ENCODE peak calls at places on chromosome 2, in five cellular contexts. C, A, D, F and I are unnamed samples.

GRCh38 chr2:171600126-171600525 is 77.9 kb downstream of the CYBRD1 start:
- DNase-seq in C (no peak), A (no peak), D (no peak), F (no peak), I (no peak)

GRCh38 chr2:30382995-30383394 is 64.1 kb upstream of the LCLAT1 start:
- DNase-seq in C (no peak), A (no peak), D (no peak), F (no peak), I (no peak)

GRCh38 chr2:216727346-216728122 is 32.2 kb upstream of the IGFBP5 start:
- DNase-seq in C (no peak), A (no peak), D (no peak), F (no peak), I (no peak)

GRCh38 chr2:114118088-114118487 is 228.2 kb downstream of the ACTR3 start:
- DNase-seq in C (no peak), A (no peak), D (no peak), F (no peak), I (no peak)

GRCh38 chr2:42980764-42981416 is 188.5 kb upstream of the HAAO start:
- DNase-seq in C (no peak), A (no peak), D (no peak), F (no peak), I (no peak)

GRCh38 chr2:189018636-189019035 is 44.5 kb downstream of the COL3A1 start:
- DNase-seq in C (no peak), A (no peak), D (peak), F (no peak), I (no peak)

GRCh38 chr2:114550895-114551793 is 108.7 kb downstream of the DPP10 start:
- DNase-seq in C (no peak), A (peak), D (peak), F (peak), I (peak)

GRCh38 chr2:196849895-196850294 is 40.7 kb upstream of the C2orf66 start:
- DNase-seq in C (no peak), A (no peak), D (peak), F (peak), I (no peak)

GRCh38 chr2:127083819-127084503 is 23.0 kb downstream of the BIN1 start:
- DNase-seq in C (peak), A (no peak), D (peak), F (peak), I (no peak)

GRCh38 chr2:203062126-203062525 is 47.5 kb downstream of the NBEAL1 start:
- DNase-seq in C (no peak), A (no peak), D (peak), F (no peak), I (no peak)

GRCh38 chr2:157244691-157245090 is 12.8 kb upstream of the GALNT5 start:
- DNase-seq in C (no peak), A (no peak), D (no peak), F (no peak), I (no peak)

GRCh38 chr2:200756618-200757321 is 54.9 kb upstream of the BZW1 start:
- DNase-seq in C (no peak), A (no peak), D (peak), F (peak), I (no peak)

GRCh38 chr2:203532957-203533695 is 2.0 kb downstream of the RAPH1 start:
- DNase-seq in C (no peak), A (peak), D (peak), F (no peak), I (no peak)

GRCh38 chr2:127155901-127156300 is 48.9 kb upstream of the BIN1 start:
- DNase-seq in C (no peak), A (no peak), D (peak), F (no peak), I (no peak)

GRCh38 chr2:102872388-102872787 is 110.6 kb downstream of the TMEM182 start:
- DNase-seq in C (no peak), A (no peak), D (peak), F (no peak), I (no peak)

GRCh38 chr2:176522271-176522670 is 253.0 kb downstream of the MTX2 start:
- DNase-seq in C (no peak), A (no peak), D (no peak), F (no peak), I (no peak)

GRCh38 chr2:25341753-25342371 is at the start of gene DNMT3A:
- DNase-seq in C (no peak), A (peak), D (peak), F (no peak), I (peak)

GRCh38 chr2:47227532-47228166 is 72.5 kb upstream of the STPG4 start:
- DNase-seq in C (no peak), A (no peak), D (no peak), F (no peak), I (no peak)

GRCh38 chr2:128305555-128306080 is 13.1 kb downstream of the HS6ST1 start:
- DNase-seq in C (no peak), A (no peak), D (peak), F (no peak), I (peak)

GRCh38 chr2:10414000-10414451 is 34.1 kb downstream of the ODC1 start:
- DNase-seq in C (no peak), A (peak), D (no peak), F (no peak), I (peak)

GRCh38 chr2:28558918-28559317 is 63.1 kb downstream of the PLB1 start:
- DNase-seq in C (no peak), A (no peak), D (peak), F (no peak), I (no peak)

GRCh38 chr2:44981714-44982108 is 27.5 kb downstream of the SIX2 start:
- DNase-seq in C (no peak), A (peak), D (peak), F (no peak), I (peak)

GRCh38 chr2:197266477-197266876 is 44.1 kb downstream of the ANKRD44 start:
- DNase-seq in C (no peak), A (peak), D (no peak), F (no peak), I (no peak)

GRCh38 chr2:96702098-96702785 is 37.6 kb downstream of the LMAN2L start:
- DNase-seq in C (no peak), A (no peak), D (no peak), F (no peak), I (no peak)

GRCh38 chr2:1230155-1230893 is 182.9 kb upstream of the TPO start:
- DNase-seq in C (no peak), A (no peak), D (no peak), F (no peak), I (no peak)

GRCh38 chr2:234502285-234502918 is 5.5 kb upstream of the ARL4C start:
- DNase-seq in C (no peak), A (no peak), D (peak), F (peak), I (no peak)

GRCh38 chr2:25168256-25169072 is at the start of gene POMC:
- DNase-seq in C (no peak), A (peak), D (peak), F (no peak), I (peak)

GRCh38 chr2:39275016-39275415 is 31.2 kb upstream of the CDKL4 start:
- DNase-seq in C (no peak), A (no peak), D (no peak), F (no peak), I (no peak)

GRCh38 chr2:118086024-118086633 is 2.1 kb upstream of the INSIG2 start:
- DNase-seq in C (no peak), A (no peak), D (no peak), F (no peak), I (no peak)

GRCh38 chr2:204108301-204108700 is 171.7 kb downstream of the ICOS start:
- DNase-seq in C (no peak), A (peak), D (peak), F (no peak), I (peak)

GRCh38 chr2:10712186-10712809 is 9.1 kb upstream of the ATP6V1C2 start:
- DNase-seq in C (no peak), A (peak), D (no peak), F (no peak), I (no peak)

GRCh38 chr2:48483916-48484315 is 46.0 kb upstream of the STON1 start:
- DNase-seq in C (no peak), A (no peak), D (peak), F (no peak), I (no peak)

GRCh38 chr2:190023860-190024259 is 38.7 kb downstream of the MSTN start:
- DNase-seq in C (no peak), A (peak), D (peak), F (no peak), I (no peak)

GRCh38 chr2:120576509-120577474 is 158.9 kb upstream of the GLI2 start:
- DNase-seq in C (no peak), A (no peak), D (peak), F (no peak), I (no peak)

GRCh38 chr2:210169871-210170441 is 1.3 kb downstream of the KANSL1L start:
- DNase-seq in C (no peak), A (no peak), D (peak), F (no peak), I (peak)

GRCh38 chr2:43331428-43331827 is 105.0 kb upstream of the ZFP36L2 start:
- DNase-seq in C (no peak), A (no peak), D (no peak), F (no peak), I (no peak)

GRCh38 chr2:161306919-161307318 is 1.3 kb upstream of the PSMD14 start:
- DNase-seq in C (no peak), A (no peak), D (no peak), F (no peak), I (no peak)

GRCh38 chr2:31429759-31430438 is 15.4 kb upstream of the XDH start:
- DNase-seq in C (no peak), A (peak), D (peak), F (peak), I (no peak)

GRCh38 chr2:60456115-60456770 is 97.2 kb downstream of the BCL11A start:
- DNase-seq in C (no peak), A (no peak), D (no peak), F (no peak), I (no peak)
- TF ChIP-seq CTCF in C (no peak), A (no peak), D (no peak), F (no peak), I (no peak)

GRCh38 chr2:11821705-11822104 is 75.3 kb downstream of the LPIN1 start:
- DNase-seq in C (no peak), A (no peak), D (no peak), F (no peak), I (no peak)
- TF ChIP-seq CTCF in C (no peak), A (no peak), D (no peak), F (no peak), I (no peak)

DNA sequence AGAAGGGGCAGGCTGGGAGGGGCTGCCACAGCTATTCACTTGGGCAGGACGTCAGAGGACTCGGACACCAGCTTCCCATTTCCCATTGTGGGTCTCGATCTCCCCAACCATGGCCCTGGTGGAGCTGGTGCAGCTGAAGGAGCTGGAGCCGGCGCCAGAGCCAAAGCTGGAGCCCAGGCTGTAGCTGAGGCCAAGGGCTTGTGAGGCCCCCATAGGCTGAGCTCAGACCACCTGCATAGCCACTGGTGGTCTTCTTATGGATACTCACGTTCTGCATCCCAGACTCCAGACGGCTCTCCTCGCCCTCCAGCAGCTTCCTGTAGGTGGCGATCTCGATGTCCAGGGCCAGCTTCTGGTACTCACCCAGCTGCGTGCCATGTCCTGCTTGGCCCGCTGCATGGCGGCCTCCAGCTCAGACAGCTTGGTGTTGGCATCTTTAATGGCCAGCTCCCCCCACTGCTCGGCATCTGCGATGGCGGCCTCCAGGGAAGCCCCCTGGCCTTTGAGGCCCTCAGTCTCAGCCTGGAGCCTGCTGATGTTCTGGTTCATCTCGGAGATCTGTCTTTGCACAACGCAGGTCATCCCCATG is 6.0 kb upstream of the CDK5R2 start:
- DNase-seq in C (no peak), A (no peak), D (no peak), F (no peak), I (no peak)
- TF ChIP-seq CTCF in C (no peak), A (no peak), D (no peak), F (no peak), I (no peak)

DNA sequence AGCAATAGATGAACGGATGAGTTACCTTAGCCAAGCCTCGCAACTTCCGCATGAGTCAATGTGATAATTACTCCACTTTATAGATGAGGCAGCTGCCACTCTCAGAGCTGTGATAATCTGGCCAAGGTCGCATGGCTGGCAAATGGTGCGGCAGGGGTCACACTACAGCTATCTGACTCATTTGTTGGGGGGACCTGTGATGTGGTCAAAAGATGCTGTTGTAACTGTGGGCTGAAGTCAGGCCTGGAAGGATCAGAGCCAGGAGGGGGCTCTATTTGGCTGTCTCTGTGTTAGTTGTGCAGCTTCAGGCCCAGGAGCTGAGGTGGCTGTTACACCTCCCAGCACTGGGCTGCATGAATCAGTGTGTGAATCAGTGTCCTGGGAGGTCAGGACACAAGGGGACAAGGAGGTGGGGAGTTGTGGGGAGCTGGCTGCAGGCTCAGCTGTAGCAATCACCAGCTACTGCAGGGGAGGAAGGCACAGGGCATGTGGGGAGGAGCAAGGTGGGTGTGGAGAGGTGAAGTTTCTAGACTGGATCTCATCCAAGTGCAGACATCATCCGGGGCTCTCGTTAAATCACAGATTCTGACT is 33.1 kb downstream of the NGEF start:
- DNase-seq in C (no peak), A (peak), D (peak), F (peak), I (no peak)
- TF ChIP-seq CTCF in C (no peak), A (no peak), D (peak), F (peak), I (no peak)

DNA sequence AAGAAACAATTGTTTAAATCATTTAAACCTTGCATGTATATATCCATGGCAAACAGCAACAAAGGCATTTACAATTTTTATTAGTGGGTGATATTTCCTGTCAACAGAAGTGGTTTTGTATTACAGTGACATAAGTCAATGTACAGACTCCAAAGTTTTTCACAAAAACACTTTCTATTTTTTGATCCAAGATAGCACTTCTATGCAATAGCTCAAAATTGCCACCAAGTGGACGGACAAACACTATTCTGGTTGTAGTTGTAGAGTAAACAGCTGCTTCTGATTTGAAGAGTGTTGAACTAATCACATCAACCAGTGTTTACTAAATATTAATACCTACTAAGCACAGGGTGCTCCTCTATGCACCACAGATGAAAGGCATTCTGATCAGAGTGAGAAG is 421.4 kb downstream of the NCKAP5 start:
- DNase-seq in C (no peak), A (no peak), D (no peak), F (no peak), I (no peak)
- TF ChIP-seq CTCF in C (no peak), A (no peak), D (no peak), F (peak), I (no peak)

DNA sequence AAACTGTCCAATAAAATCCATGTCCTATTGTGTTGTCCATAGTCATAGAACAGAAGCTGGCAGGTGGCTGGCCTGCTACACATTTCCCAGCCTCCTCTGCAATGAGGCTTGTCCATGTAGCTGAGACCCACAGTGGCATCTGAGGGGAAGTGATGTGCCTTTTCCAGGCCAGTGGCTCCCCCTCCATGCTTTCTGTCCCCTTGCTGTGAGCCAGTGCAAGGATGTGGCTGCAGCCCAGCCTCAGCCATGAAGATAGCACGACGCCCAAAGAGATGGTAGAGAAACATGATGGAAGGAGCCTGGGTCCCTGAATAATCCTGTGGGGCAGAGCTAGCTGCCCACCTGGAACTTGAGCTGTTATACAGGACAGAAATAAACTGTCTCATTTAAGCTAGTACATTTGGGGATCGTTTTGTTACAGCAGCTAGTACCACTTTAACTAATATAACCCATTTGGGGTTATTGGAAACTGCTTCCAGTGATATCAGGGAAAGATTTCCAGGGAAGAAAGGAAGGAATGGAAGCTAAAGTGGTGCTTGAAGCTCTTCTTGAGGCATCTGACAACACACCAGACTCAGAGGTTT is 40.3 kb downstream of the SFXN5 start:
- DNase-seq in C (no peak), A (no peak), D (no peak), F (no peak), I (no peak)
- TF ChIP-seq CTCF in C (no peak), A (no peak), D (no peak), F (no peak), I (no peak)